ENCODE peak calls at places on chromosomes 12 and 14, in six cellular contexts. Y is heart right ventricle, C is HCT116, D is psoas muscle, V is esophagus muscularis mucosa, F is foreskin keratinocyte. W is an unnamed sample.

GRCh38 chr14:39431416-39432178 is 636 bp downstream of the FBXO33 start:
- DNase-seq in D (peak), C (peak), V (no peak), Y (peak), F (peak), W (peak)

GRCh38 chr12:101857043-101857558 is 20.3 kb upstream of the DRAM1 start:
- DNase-seq in Y (no peak), F (peak), C (no peak), V (no peak), D (no peak), W (peak)

GRCh38 chr14:104394606-104394910 is 185.0 kb upstream of the C14orf180 start:
- DNase-seq in D (no peak), C (no peak), V (peak), Y (no peak), F (no peak), W (no peak)

GRCh38 chr12:49091836-49092085 is 2.8 kb downstream of the DHH start:
- DNase-seq in D (no peak), V (no peak), F (no peak), C (no peak), Y (no peak), W (no peak)

GRCh38 chr12:114764516-114764915 is 80.5 kb upstream of the TBX3 start:
- DNase-seq in F (no peak), V (no peak), Y (no peak), C (no peak), D (no peak), W (no peak)

GRCh38 chr14:90687680-90688079 is 128.6 kb downstream of the TTC7B start:
- DNase-seq in F (no peak), V (no peak), Y (no peak), D (no peak), C (no peak), W (no peak)

GRCh38 chr14:50544911-50545310 is 12.5 kb upstream of the MAP4K5 start:
- DNase-seq in F (no peak), D (peak), Y (no peak), V (no peak), C (no peak), W (no peak)

GRCh38 chr12:106137456-106138278 is 1.1 kb downstream of the NUAK1 start:
- DNase-seq in C (no peak), F (no peak), Y (no peak), D (no peak), V (no peak), W (no peak)

GRCh38 chr14:68616255-68616902 is 176.5 kb downstream of the ZFP36L1 start:
- DNase-seq in D (no peak), V (no peak), C (peak), F (no peak), Y (no peak), W (peak)

GRCh38 chr12:69698054-69698453 is 1.0 kb downstream of the BEST3 start:
- DNase-seq in V (no peak), D (no peak), F (no peak), C (no peak), Y (no peak), W (no peak)

GRCh38 chr12:26748412-26748740 is 84.6 kb downstream of the ITPR2 start:
- DNase-seq in C (no peak), V (no peak), F (no peak), D (no peak), Y (no peak), W (no peak)

GRCh38 chr12:50390284-50390683 is 6.1 kb downstream of the FAM186A start:
- DNase-seq in D (no peak), C (peak), V (no peak), Y (no peak), F (peak), W (peak)

GRCh38 chr14:87772854-87773253 is 220.1 kb downstream of the GALC start:
- DNase-seq in Y (no peak), V (no peak), F (no peak), C (no peak), D (no peak), W (no peak)

GRCh38 chr12:34342048-34342447 is 319.8 kb downstream of the ALG10 start:
- DNase-seq in C (no peak), Y (no peak), V (no peak), F (no peak), D (no peak), W (no peak)

GRCh38 chr12:107760207-107760816 is 625 bp downstream of the PRDM4 start:
- DNase-seq in C (no peak), D (no peak), V (no peak), F (peak), Y (peak), W (peak)

GRCh38 chr12:89733579-89734201 is 25.1 kb upstream of the ATP2B1 start:
- DNase-seq in D (no peak), Y (no peak), V (no peak), C (no peak), F (peak), W (peak)

GRCh38 chr14:56004807-56005579 is 113.2 kb upstream of the PELI2 start:
- DNase-seq in D (no peak), Y (peak), F (peak), V (no peak), C (no peak), W (no peak)
- H3K27ac ChIP-seq in D (peak), Y (peak), F (no peak), V (no peak), C (no peak), W (no peak)

GRCh38 chr12:54134850-54135249 is 53.9 kb downstream of the SMUG1 start:
- DNase-seq in F (no peak), C (no peak), D (no peak), Y (no peak), V (no peak), W (no peak)
- TF ChIP-seq CTCF in F (peak), C (peak), D (no peak), Y (no peak), V (peak), W (no peak)

GRCh38 chr14:72401632-72402428 is 469.6 kb downstream of the RGS6 start:
- DNase-seq in D (no peak), F (no peak), C (no peak), V (peak), Y (no peak), W (no peak)

GRCh38 chr14:72404998-72405397 is 472.8 kb downstream of the RGS6 start:
- DNase-seq in Y (no peak), D (no peak), V (no peak), C (no peak), F (no peak), W (no peak)

GRCh38 chr14:72404106-72404774 is 472.0 kb downstream of the RGS6 start:
- DNase-seq in F (no peak), D (no peak), V (peak), Y (no peak), C (no peak), W (no peak)

DNA sequence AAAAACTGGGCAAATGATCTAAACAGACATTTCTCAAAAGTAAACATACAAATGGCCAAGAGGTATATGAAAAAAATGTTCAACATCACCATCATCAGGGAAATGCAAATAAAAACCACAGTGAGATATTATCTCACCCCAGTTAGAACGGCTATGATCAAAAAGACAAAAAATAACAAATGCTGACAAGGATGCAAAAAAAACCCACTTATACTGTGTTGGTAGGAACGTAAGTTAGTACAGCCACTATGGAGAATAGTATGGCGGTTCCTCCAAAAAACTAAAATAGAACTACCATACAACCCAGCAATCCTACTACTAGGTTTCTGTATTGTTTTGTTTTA is 470.2 kb downstream of the RGS6 start:
- DNase-seq in C (no peak), Y (no peak), F (no peak), V (no peak), D (no peak), W (no peak)
- H3K27ac ChIP-seq in C (no peak), Y (no peak), F (no peak), V (no peak), D (no peak), W (no peak)

DNA sequence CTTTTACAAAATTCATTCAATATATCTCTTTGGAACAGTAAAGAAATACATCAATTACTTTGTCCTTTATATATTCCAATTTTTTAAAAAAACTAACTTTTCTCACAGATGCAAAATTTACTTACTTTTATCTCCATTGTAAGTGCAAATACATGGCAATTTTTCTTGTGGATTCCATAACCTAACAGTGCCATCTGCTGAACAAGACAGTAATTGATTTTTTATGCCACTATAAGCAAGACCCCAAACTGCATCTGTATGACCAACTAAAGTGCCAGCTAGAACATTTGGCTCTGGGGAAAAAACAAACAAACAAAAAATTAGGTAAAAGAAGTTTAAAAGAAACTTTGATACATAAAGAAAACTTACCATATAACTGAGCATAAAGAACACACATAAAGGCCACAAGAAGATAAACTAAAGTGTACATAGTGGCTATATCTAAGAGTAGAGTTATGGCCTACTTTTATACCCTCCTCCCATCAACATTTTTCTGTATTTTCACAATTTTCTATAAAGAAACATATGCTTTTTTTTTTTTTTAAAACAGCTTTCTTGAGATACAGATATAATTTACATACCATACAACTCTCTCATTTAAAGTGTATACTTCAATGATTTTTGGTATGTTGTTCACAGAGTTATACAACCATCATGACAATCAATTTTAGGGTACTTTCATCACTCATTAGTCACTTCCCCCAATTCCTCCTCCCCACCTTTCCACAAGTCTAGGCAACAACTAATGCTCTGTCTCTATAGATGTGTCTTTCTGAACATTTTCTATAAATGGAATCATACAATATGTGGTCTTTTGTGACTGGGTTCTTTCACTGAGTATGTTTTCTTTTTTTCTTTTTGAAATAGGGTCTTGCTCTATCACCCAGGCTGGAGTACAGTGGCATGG is 32.6 kb downstream of the COCH start:
- DNase-seq in C (peak), F (peak), V (no peak), D (no peak), Y (no peak), W (no peak)
- TF ChIP-seq CTCF in C (peak), F (peak), V (no peak), D (peak), Y (peak), W (peak)

W was measured in RWPE1.